ENCODE peak calls at places on chromosomes 6 and 20, in eight cellular contexts. K is transverse colon; O is iris pigment epithelial cell; E is Right ventricle myocardium inferior; C is NCI-H1417; A is CD4-positive, alpha-beta memory T cell; N is stimulated activated CD4-positive, alpha-beta T cell treated with anti-CD3 and anti-CD28 coated beads, Interleukin-12 subunit alpha, Interleukin-12 subunit beta, amount 100 ng/mL, for 48 hours; H is GM04503. U is an unnamed sample.

GRCh38 chr6:84193140-84193708 is 34.2 kb downstream of the CEP162 start:
- DNase-seq in N (no peak), E (no peak), K (no peak), A (no peak), C (no peak), H (peak; percentile 59), O (peak; percentile 65), U (peak; percentile 81)

GRCh38 chr6:126955621-126956020 is 162.8 kb upstream of the RSPO3 start:
- DNase-seq in N (no peak), A (no peak), O (no peak), C (no peak), K (no peak), E (no peak), H (no peak), U (no peak)

GRCh38 chr6:15539722-15540270 is 123.0 kb downstream of the DTNBP1 start:
- DNase-seq in O (peak; percentile 36), E (no peak), C (no peak), N (no peak), K (no peak), H (no peak), A (no peak), U (no peak)

GRCh38 chr6:26309731-26310142 is 55.3 kb upstream of the BTN3A2 start:
- DNase-seq in E (no peak), H (no peak), C (no peak), N (no peak), A (no peak), O (peak; percentile 88), K (no peak), U (peak; percentile 92)

GRCh38 chr20:21554985-21555384 is 41.1 kb upstream of the NKX2-2 start:
- DNase-seq in E (no peak), N (no peak), K (no peak), C (no peak), O (no peak), A (no peak), H (no peak), U (no peak)

GRCh38 chr6:138909511-138909910 is 78.5 kb downstream of the REPS1 start:
- DNase-seq in E (no peak), N (no peak), C (no peak), A (no peak), H (no peak), O (no peak), K (no peak), U (no peak)

GRCh38 chr6:139641412-139641811 is 267.0 kb upstream of the CITED2 start:
- DNase-seq in N (no peak), A (no peak), C (no peak), K (no peak), H (no peak), O (no peak), E (no peak), U (no peak)

GRCh38 chr6:86765211-86765610 is 172.1 kb upstream of the HTR1E start:
- DNase-seq in A (no peak), N (no peak), K (no peak), O (no peak), E (no peak), C (no peak), H (no peak), U (no peak)

GRCh38 chr20:41173791-41174341 is 36.5 kb downstream of the PLCG1 start:
- DNase-seq in A (no peak), K (peak; percentile 5), N (no peak), O (no peak), E (no peak), H (no peak), C (no peak), U (no peak)

GRCh38 chr6:135535989-135536414 is 38.5 kb upstream of the AHI1 start:
- DNase-seq in C (peak; percentile 10), E (no peak), N (no peak), O (peak; percentile 92), H (peak; percentile 58), K (no peak), A (no peak), U (peak; percentile 91)

U was measured in EL.